ENCODE peak calls at places on chromosomes 7 and 10, in seven cellular contexts. One of them, this sample, is unnamed.

GRCh38 chr7:105127179-105127578 is 113.2 kb downstream of the KMT2E start:
- DNase-seq in CD8-positive, alpha-beta T cell: no peak
- DNase-seq in IMR-90: peak; percentile 27
- DNase-seq in SK-N-SH: no peak
- DNase-seq in cardiac fibroblast: no peak
- DNase-seq in psoas muscle: no peak
- DNase-seq in PC-9: no peak
- DNase-seq in this sample: peak; percentile 26

GRCh38 chr7:4800487-4800886 is 25.1 kb downstream of the AP5Z1 start:
- DNase-seq in SK-N-SH: no peak
- DNase-seq in CD8-positive, alpha-beta T cell: no peak
- DNase-seq in IMR-90: no peak
- DNase-seq in cardiac fibroblast: no peak
- DNase-seq in PC-9: no peak
- DNase-seq in psoas muscle: no peak
- DNase-seq in this sample: no peak

GRCh38 chr7:32216759-32217158 is 146.6 kb upstream of the PDE1C start:
- DNase-seq in cardiac fibroblast: no peak
- DNase-seq in psoas muscle: no peak
- DNase-seq in PC-9: no peak
- DNase-seq in SK-N-SH: no peak
- DNase-seq in IMR-90: no peak
- DNase-seq in CD8-positive, alpha-beta T cell: no peak
- DNase-seq in this sample: no peak

GRCh38 chr10:118763202-118763988 is 8.6 kb upstream of the CACUL1 start:
- DNase-seq in PC-9: peak; percentile 21
- DNase-seq in psoas muscle: no peak
- DNase-seq in CD8-positive, alpha-beta T cell: no peak
- DNase-seq in SK-N-SH: no peak
- DNase-seq in cardiac fibroblast: no peak
- DNase-seq in IMR-90: no peak
- DNase-seq in this sample: no peak

GRCh38 chr7:12746211-12746610 is 58.8 kb downstream of the ARL4A start:
- DNase-seq in CD8-positive, alpha-beta T cell: no peak
- DNase-seq in SK-N-SH: no peak
- DNase-seq in IMR-90: no peak
- DNase-seq in PC-9: no peak
- DNase-seq in psoas muscle: no peak
- DNase-seq in cardiac fibroblast: no peak
- DNase-seq in this sample: no peak

GRCh38 chr10:78267598-78267997 is 233.9 kb downstream of the RPS24 start:
- DNase-seq in SK-N-SH: peak; percentile 31
- DNase-seq in PC-9: no peak
- DNase-seq in cardiac fibroblast: peak; percentile 13
- DNase-seq in CD8-positive, alpha-beta T cell: no peak
- DNase-seq in IMR-90: peak; percentile 68
- DNase-seq in psoas muscle: no peak
- DNase-seq in this sample: peak; percentile 31

GRCh38 chr10:70558871-70559810 is 43.4 kb downstream of the PRF1 start:
- DNase-seq in IMR-90: peak; percentile 34
- DNase-seq in cardiac fibroblast: peak; percentile 66
- DNase-seq in SK-N-SH: peak; percentile 75
- DNase-seq in CD8-positive, alpha-beta T cell: peak; percentile 83
- DNase-seq in PC-9: peak; percentile 53
- DNase-seq in psoas muscle: peak; percentile 63
- DNase-seq in this sample: peak; percentile 72

GRCh38 chr10:18144928-18145327 is 4.7 kb downstream of the CACNB2 start:
- DNase-seq in IMR-90: no peak
- DNase-seq in PC-9: no peak
- DNase-seq in cardiac fibroblast: peak; percentile 56
- DNase-seq in SK-N-SH: peak; percentile 40
- DNase-seq in CD8-positive, alpha-beta T cell: no peak
- DNase-seq in psoas muscle: no peak
- DNase-seq in this sample: no peak

GRCh38 chr7:143519411-143520131 is 41.9 kb downstream of the TAS2R41 start:
- DNase-seq in psoas muscle: no peak
- DNase-seq in cardiac fibroblast: peak; percentile 58
- DNase-seq in IMR-90: peak; percentile 68
- DNase-seq in CD8-positive, alpha-beta T cell: no peak
- DNase-seq in PC-9: no peak
- DNase-seq in SK-N-SH: no peak
- DNase-seq in this sample: peak; percentile 91

GRCh38 chr7:131625817-131626372 is 69.5 kb upstream of the PODXL start:
- DNase-seq in SK-N-SH: peak; percentile 56
- DNase-seq in PC-9: peak; percentile 92
- DNase-seq in psoas muscle: peak; percentile 69
- DNase-seq in IMR-90: peak; percentile 91
- DNase-seq in CD8-positive, alpha-beta T cell: no peak
- DNase-seq in cardiac fibroblast: no peak
- DNase-seq in this sample: peak; percentile 56

GRCh38 chr7:143239822-143240221 is 18.0 kb downstream of the TAS2R40 start:
- DNase-seq in PC-9: no peak
- DNase-seq in IMR-90: peak; percentile 19
- DNase-seq in psoas muscle: no peak
- DNase-seq in SK-N-SH: no peak
- DNase-seq in CD8-positive, alpha-beta T cell: no peak
- DNase-seq in cardiac fibroblast: peak; percentile 31
- DNase-seq in this sample: peak; percentile 36

GRCh38 chr10:58956926-58957325 is 219.5 kb upstream of the PHYHIPL start:
- DNase-seq in cardiac fibroblast: no peak
- DNase-seq in psoas muscle: no peak
- DNase-seq in SK-N-SH: no peak
- DNase-seq in IMR-90: peak; percentile 3
- DNase-seq in CD8-positive, alpha-beta T cell: no peak
- DNase-seq in PC-9: no peak
- DNase-seq in this sample: no peak

GRCh38 chr7:105890290-105890997 is 14.0 kb upstream of the ATXN7L1 start:
- DNase-seq in CD8-positive, alpha-beta T cell: no peak
- DNase-seq in cardiac fibroblast: no peak
- DNase-seq in IMR-90: peak; percentile 45
- DNase-seq in SK-N-SH: no peak
- DNase-seq in PC-9: no peak
- DNase-seq in psoas muscle: no peak
- DNase-seq in this sample: peak; percentile 62

GRCh38 chr10:2225609-2226008 is 488.3 kb upstream of the ADARB2 start:
- DNase-seq in PC-9: no peak
- DNase-seq in cardiac fibroblast: no peak
- DNase-seq in psoas muscle: no peak
- DNase-seq in IMR-90: no peak
- DNase-seq in CD8-positive, alpha-beta T cell: no peak
- DNase-seq in SK-N-SH: peak; percentile 30
- DNase-seq in this sample: no peak

GRCh38 chr7:138116156-138116555 is 39.9 kb downstream of the AKR1D1 start:
- DNase-seq in PC-9: peak; percentile 25
- DNase-seq in psoas muscle: no peak
- DNase-seq in cardiac fibroblast: peak; percentile 84
- DNase-seq in IMR-90: peak; percentile 32
- DNase-seq in CD8-positive, alpha-beta T cell: no peak
- DNase-seq in SK-N-SH: no peak
- DNase-seq in this sample: peak; percentile 68

GRCh38 chr10:116238036-116238435 is 35.0 kb downstream of the GFRA1 start:
- DNase-seq in IMR-90: no peak
- DNase-seq in CD8-positive, alpha-beta T cell: no peak
- DNase-seq in psoas muscle: no peak
- DNase-seq in SK-N-SH: no peak
- DNase-seq in PC-9: no peak
- DNase-seq in cardiac fibroblast: no peak
- DNase-seq in this sample: no peak
- TF ChIP-seq CTCF in IMR-90: no peak
- TF ChIP-seq CTCF in CD8-positive, alpha-beta T cell: no peak
- TF ChIP-seq CTCF in psoas muscle: no peak
- TF ChIP-seq CTCF in SK-N-SH: no peak
- TF ChIP-seq CTCF in PC-9: no peak
- TF ChIP-seq CTCF in cardiac fibroblast: no peak
- TF ChIP-seq CTCF in this sample: no peak

GRCh38 chr10:102413053-102413705 is 5.4 kb downstream of the PSD start:
- DNase-seq in PC-9: no peak
- DNase-seq in cardiac fibroblast: peak; percentile 56
- DNase-seq in psoas muscle: no peak
- DNase-seq in IMR-90: no peak
- DNase-seq in CD8-positive, alpha-beta T cell: no peak
- DNase-seq in SK-N-SH: peak; percentile 90
- DNase-seq in this sample: no peak

GRCh38 chr10:102409604-102410426 is 8.8 kb downstream of the PSD start:
- DNase-seq in cardiac fibroblast: no peak
- DNase-seq in IMR-90: no peak
- DNase-seq in SK-N-SH: peak; percentile 28
- DNase-seq in psoas muscle: no peak
- DNase-seq in PC-9: no peak
- DNase-seq in CD8-positive, alpha-beta T cell: no peak
- DNase-seq in this sample: no peak

GRCh38 chr10:102410427-102411073 is 8.0 kb downstream of the PSD start:
- DNase-seq in SK-N-SH: peak; percentile 27
- DNase-seq in PC-9: no peak
- DNase-seq in IMR-90: no peak
- DNase-seq in CD8-positive, alpha-beta T cell: peak; percentile 59
- DNase-seq in cardiac fibroblast: peak; percentile 33
- DNase-seq in psoas muscle: no peak
- DNase-seq in this sample: no peak

GRCh38 chr10:102412293-102412692 is 6.3 kb downstream of the PSD start:
- DNase-seq in psoas muscle: no peak
- DNase-seq in cardiac fibroblast: no peak
- DNase-seq in PC-9: no peak
- DNase-seq in CD8-positive, alpha-beta T cell: no peak
- DNase-seq in SK-N-SH: no peak
- DNase-seq in IMR-90: no peak
- DNase-seq in this sample: no peak

DNA sequence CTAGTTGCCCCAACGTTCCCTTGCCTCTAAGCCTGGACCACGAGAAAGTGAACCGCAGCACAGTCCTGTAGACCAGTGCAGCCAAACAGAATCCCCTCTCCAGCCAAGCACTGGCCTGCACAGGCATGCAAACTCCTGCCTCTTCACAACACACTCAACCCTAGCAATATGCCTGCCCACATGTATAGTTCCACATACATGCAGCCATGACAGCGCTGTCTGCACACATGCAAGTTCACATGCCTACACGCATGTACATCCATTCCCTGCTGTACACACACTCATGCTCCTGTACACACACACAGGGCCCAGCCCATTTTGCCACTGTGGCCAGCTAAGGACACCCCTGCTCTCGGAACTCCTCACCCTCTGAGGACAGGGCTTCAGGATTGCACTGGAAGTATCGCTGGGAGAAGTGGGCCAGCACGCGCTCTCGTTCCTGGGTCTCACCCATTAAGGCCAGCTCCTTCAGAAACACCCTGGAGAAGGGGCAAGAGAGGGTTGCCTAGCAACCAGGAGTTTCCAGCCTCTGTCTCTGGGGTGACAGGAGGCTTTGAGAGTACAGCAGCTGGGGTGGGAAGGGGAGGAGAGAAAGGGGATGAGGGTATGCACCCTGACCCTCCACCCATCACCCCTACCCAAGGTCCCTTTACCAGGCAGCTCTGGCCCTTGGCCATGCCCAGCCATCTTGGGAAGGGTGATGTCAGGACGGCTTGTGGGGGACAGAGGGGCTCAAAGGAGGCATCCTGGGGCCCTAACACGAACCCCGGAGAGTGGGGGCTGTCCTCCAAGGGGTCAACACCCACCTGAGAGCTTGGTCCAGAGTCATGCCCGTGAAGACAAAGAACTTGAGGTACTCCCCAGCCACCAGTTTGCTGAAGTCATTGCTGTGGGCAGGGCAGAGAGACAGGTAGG is 7.0 kb downstream of the PSD start:
- DNase-seq in psoas muscle: no peak
- DNase-seq in PC-9: no peak
- DNase-seq in SK-N-SH: no peak
- DNase-seq in cardiac fibroblast: no peak
- DNase-seq in IMR-90: no peak
- DNase-seq in CD8-positive, alpha-beta T cell: no peak
- DNase-seq in this sample: no peak
- H3K4me3 ChIP-seq in psoas muscle: no peak overlapping the region
- H3K4me3 ChIP-seq in PC-9: no peak overlapping the region
- H3K4me3 ChIP-seq in SK-N-SH: no peak overlapping the region
- H3K4me3 ChIP-seq in cardiac fibroblast: no peak overlapping the region
- H3K4me3 ChIP-seq in IMR-90: no peak overlapping the region
- H3K4me3 ChIP-seq in CD8-positive, alpha-beta T cell: no peak overlapping the region
- H3K4me3 ChIP-seq in this sample: no peak overlapping the region

DNA sequence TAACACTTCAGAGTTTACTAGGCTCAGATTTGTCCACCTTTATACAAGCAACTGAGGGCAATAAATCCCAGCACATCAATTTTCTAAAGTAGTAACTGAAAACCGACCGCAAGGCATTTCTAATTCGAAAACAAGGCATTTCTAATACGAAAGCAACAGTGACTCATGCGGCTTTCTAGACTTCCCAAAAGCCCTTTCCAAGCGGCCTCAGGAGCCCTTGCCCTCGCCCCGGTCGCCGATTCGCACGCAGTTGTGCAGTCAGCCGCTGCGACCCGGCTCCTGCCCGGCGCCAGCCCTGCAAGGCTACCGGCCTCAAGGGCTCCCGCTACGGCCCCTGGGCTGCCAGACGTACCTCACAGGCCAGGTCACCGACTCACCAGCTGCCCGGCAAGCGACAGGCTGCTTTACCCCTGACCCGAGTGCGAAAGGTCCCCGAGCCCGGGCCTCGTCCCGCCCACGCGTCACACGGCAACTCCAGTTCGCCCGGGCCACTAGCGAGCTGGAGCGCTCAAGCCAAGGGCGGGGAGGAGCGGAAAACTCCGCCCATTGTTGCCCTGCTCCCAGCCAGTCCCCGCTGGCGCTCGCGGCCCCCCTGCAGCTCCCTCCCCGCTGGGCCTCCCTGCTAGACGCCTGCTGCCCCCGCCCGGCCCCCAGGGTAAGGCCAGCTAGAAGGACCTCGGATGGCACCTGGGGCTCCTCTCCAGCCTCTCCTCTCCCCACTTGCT is 7.3 kb downstream of the NCOA4 start:
- DNase-seq in SK-N-SH: peak; percentile 94
- DNase-seq in cardiac fibroblast: peak; percentile 90
- DNase-seq in IMR-90: peak; percentile 93
- DNase-seq in CD8-positive, alpha-beta T cell: peak; percentile 82
- DNase-seq in PC-9: peak; percentile 97
- DNase-seq in psoas muscle: peak; percentile 96
- DNase-seq in this sample: peak; percentile 91
- TF ChIP-seq CTCF in SK-N-SH: peak; percentile 49
- TF ChIP-seq CTCF in cardiac fibroblast: peak; percentile 36
- TF ChIP-seq CTCF in IMR-90: peak; percentile 35
- TF ChIP-seq CTCF in CD8-positive, alpha-beta T cell: no peak
- TF ChIP-seq CTCF in PC-9: peak; percentile 43
- TF ChIP-seq CTCF in psoas muscle: no peak
- TF ChIP-seq CTCF in this sample: peak; percentile 26

GRCh38 chr10:23157691-23158369 is 34.3 kb upstream of the PTF1A start:
- DNase-seq in psoas muscle: no peak
- DNase-seq in CD8-positive, alpha-beta T cell: no peak
- DNase-seq in IMR-90: peak; percentile 39
- DNase-seq in SK-N-SH: peak; percentile 70
- DNase-seq in cardiac fibroblast: peak; percentile 52
- DNase-seq in PC-9: no peak
- DNase-seq in this sample: peak; percentile 45
- H3K4me3 ChIP-seq in psoas muscle: no peak overlapping the region
- H3K4me3 ChIP-seq in CD8-positive, alpha-beta T cell: no peak overlapping the region
- H3K4me3 ChIP-seq in IMR-90: no peak overlapping the region
- H3K4me3 ChIP-seq in SK-N-SH: peak overlapping the region; percentile 25
- H3K4me3 ChIP-seq in cardiac fibroblast: no peak overlapping the region
- H3K4me3 ChIP-seq in PC-9: no peak overlapping the region
- H3K4me3 ChIP-seq in this sample: no peak overlapping the region

GRCh38 chr10:13589316-13589715 is 2.6 kb downstream of the PRPF18 start:
- DNase-seq in PC-9: no peak
- DNase-seq in CD8-positive, alpha-beta T cell: no peak
- DNase-seq in SK-N-SH: no peak
- DNase-seq in IMR-90: no peak
- DNase-seq in psoas muscle: no peak
- DNase-seq in cardiac fibroblast: no peak
- DNase-seq in this sample: no peak
- TF ChIP-seq CTCF in PC-9: no peak
- TF ChIP-seq CTCF in CD8-positive, alpha-beta T cell: no peak
- TF ChIP-seq CTCF in SK-N-SH: no peak
- TF ChIP-seq CTCF in IMR-90: no peak
- TF ChIP-seq CTCF in psoas muscle: no peak
- TF ChIP-seq CTCF in cardiac fibroblast: no peak
- TF ChIP-seq CTCF in this sample: peak; percentile 8

This sample was measured in astrocyte of the spinal cord.